ENCODE peak calls at places on chromosomes 16 and 17, in four cellular contexts. G, N, L and H are unnamed samples.

GRCh38 chr16:2985893-2986355 is 5.7 kb upstream of the PKMYT1 start:
- DNase-seq in G (no peak), N (no peak), L (no peak), H (no peak)

GRCh38 chr17:40598928-40599627 is 33.8 kb upstream of the CCR7 start:
- DNase-seq in G (no peak), N (no peak), L (peak; percentile 97), H (no peak)

GRCh38 chr17:29376667-29377268 is 13.4 kb upstream of the TAOK1 start:
- DNase-seq in G (no peak), N (peak; percentile 19), L (no peak), H (no peak)

GRCh38 chr17:81465912-81466311 is 46.7 kb downstream of the ACTG1 start:
- DNase-seq in G (no peak), N (no peak), L (no peak), H (no peak)

GRCh38 chr17:77778636-77779524 is 179.6 kb upstream of the TNRC6C start:
- DNase-seq in G (no peak), N (no peak), L (no peak), H (no peak)

GRCh38 chr16:22693670-22694340 is 120.2 kb upstream of the HS3ST2 start:
- DNase-seq in G (no peak), N (no peak), L (no peak), H (no peak)

GRCh38 chr17:45425125-45425983 is 7.3 kb downstream of the ARHGAP27 start:
- DNase-seq in G (peak; percentile 72), N (peak; percentile 77), L (no peak), H (no peak)

GRCh38 chr16:1027416-1027815 is 45.1 kb upstream of the SSTR5 start:
- DNase-seq in G (no peak), N (no peak), L (no peak), H (no peak)

GRCh38 chr17:7293131-7293557 is 1.3 kb downstream of the YBX2 start:
- DNase-seq in G (peak; percentile 20), N (peak; percentile 40), L (no peak), H (no peak)

GRCh38 chr16:28193530-28194423 is 18.0 kb downstream of the XPO6 start:
- DNase-seq in G (peak; percentile 26), N (no peak), L (no peak), H (no peak)

GRCh38 chr16:28188085-28188916 is 23.5 kb downstream of the XPO6 start:
- DNase-seq in G (no peak), N (no peak), L (peak; percentile 91), H (no peak)

GRCh38 chr16:28192811-28193529 is 18.8 kb downstream of the XPO6 start:
- DNase-seq in G (peak; percentile 50), N (no peak), L (no peak), H (peak; percentile 35)

GRCh38 chr16:28189237-28189636 is 22.5 kb downstream of the XPO6 start:
- DNase-seq in G (no peak), N (no peak), L (no peak), H (no peak)

GRCh38 chr16:28191364-28191985 is 20.3 kb downstream of the XPO6 start:
- DNase-seq in G (no peak), N (no peak), L (no peak), H (no peak)
- TF ChIP-seq POLR2AphosphoS5 in G (no peak), N (no peak), L (no peak), H (no peak)

GRCh38 chr17:70332811-70333210 is 163.5 kb downstream of the KCNJ2 start:
- DNase-seq in G (no peak), N (no peak), L (no peak), H (no peak)
- TF ChIP-seq SPI1 in G (no peak), N (no peak), L (no peak), H (no peak)

DNA sequence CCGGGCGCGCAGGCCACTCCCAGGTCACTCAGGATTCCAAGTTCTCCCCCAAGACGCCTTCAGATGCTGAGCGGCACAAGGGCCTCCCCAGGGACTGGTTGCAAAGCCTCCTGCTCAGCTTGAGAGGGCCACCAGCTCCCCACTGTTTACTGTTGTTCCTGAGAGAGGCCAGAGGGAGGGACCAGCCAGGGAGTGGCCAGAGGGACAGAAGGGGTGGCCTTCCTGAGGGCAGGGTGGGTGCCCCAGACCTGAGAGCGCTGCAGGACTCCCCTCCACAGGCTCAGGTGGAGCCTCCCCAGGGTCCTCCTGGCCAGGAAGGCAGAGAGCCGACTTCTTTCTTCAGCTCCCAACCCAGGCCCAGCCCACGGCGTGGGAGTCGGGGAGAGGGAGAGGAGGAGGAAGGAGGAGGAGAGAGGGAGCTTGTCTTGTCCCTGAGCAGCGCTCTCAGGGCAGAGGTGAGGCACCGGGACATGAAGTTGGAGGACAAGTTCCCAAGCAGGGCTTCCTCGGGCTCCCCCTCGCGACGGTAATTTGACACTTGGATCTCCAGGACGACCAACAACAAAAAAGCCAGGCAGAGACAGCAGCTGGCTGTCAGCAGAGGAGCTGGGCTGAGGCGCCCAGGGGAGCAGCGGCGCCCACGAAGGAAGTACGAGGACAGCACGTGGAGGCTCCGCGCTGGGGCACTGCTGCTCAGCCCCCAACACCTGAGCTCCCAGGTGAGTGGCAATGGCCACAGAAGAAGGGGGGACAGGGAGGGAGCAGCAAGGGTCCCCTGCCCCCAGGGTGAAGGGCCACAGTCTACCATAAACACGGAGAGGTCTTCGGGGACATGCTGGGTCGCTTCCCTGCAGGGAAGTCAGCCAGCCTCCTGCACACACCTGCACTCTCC is 496 bp downstream of the SMIM5 start:
- DNase-seq in G (peak; percentile 78), N (peak; percentile 95), L (no peak), H (peak; percentile 91)
- TF ChIP-seq POLR2AphosphoS5 in G (no peak), N (no peak), L (no peak), H (no peak)

GRCh38 chr17:44223574-44224046 is 4.1 kb upstream of the UBTF start:
- DNase-seq in G (no peak), N (no peak), L (no peak), H (no peak)
- TF ChIP-seq SPI1 in G (no peak), N (no peak), L (no peak), H (no peak)

DNA sequence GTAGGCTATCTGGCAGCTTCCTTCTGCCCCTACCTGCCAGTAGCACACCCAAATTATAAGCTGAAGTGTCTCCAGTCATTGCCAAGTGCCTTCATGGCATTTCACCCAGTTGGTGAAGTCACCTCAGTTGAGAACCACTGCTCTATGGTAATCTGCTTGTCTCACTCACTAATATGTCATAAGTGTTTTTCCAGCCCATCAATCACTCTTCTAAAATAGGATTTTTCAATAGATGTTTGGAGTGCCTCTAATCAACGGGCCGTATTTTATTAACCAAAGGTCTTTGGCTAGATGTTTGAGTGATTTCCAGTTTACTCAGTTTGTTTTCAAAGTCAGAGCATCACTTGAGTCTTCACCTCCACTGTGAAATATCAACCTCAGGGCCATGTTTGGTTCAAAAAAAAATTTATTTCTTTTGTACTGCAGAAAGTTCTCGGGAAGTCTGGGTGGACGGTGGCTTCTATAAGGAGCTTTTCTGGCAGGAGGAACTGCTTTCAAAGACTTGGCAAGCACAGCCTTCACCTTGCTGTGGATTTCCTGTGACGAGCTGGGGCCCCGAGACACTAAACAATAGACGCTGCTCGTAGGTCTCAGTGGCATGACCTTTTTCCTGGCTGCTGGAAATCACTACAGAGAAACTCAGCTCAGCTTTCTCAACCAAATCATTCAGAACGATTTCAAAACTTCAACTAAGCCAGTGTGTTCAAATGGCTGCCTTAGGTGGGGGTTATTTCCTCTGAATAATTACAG is 95.2 kb upstream of the FOXF1 start:
- DNase-seq in G (no peak), N (no peak), L (no peak), H (no peak)
- TF ChIP-seq POLR2AphosphoS5 in G (no peak), N (no peak), L (no peak), H (no peak)

GRCh38 chr16:11140466-11140865 is 115.5 kb downstream of the SOCS1 start:
- DNase-seq in G (no peak), N (no peak), L (no peak), H (no peak)

GRCh38 chr16:11140867-11141266 is 115.1 kb downstream of the SOCS1 start:
- DNase-seq in G (no peak), N (no peak), L (no peak), H (no peak)

GRCh38 chr16:11138026-11138768 is 117.8 kb downstream of the SOCS1 start:
- DNase-seq in G (no peak), N (no peak), L (no peak), H (no peak)

GRCh38 chr16:11139624-11140375 is 116.2 kb downstream of the SOCS1 start:
- DNase-seq in G (no peak), N (no peak), L (no peak), H (no peak)

GRCh38 chr16:11138769-11139623 is 117.0 kb downstream of the SOCS1 start:
- DNase-seq in G (no peak), N (no peak), L (no peak), H (no peak)
- TF ChIP-seq SPI1 in G (no peak), N (no peak), L (no peak), H (no peak)

GRCh38 chr17:69047368-69048263 is 13.1 kb downstream of the ABCA9 start:
- DNase-seq in G (peak; percentile 90), N (peak; percentile 94), L (no peak), H (no peak)
- TF ChIP-seq POLR2AphosphoS5 in G (peak; percentile 68), N (peak; percentile 95), L (no peak), H (no peak)